ENCODE peak calls at places on chromosome 18, in eight cellular contexts. V is HFFc6; M is mesothelial cell of epicardium; D is foreskin keratinocyte; A is WTC11; Y is fibroblast of the aortic adventitia; F is CD4-positive, alpha-beta T cell; C is PC-9. R is an unnamed sample.

GRCh38 chr18:45251236-45251635 is 364.0 kb upstream of the SLC14A2 start:
- DNase-seq in V (no peak), M (no peak), D (no peak), A (no peak), Y (no peak), F (no peak), C (no peak), R (no peak)

GRCh38 chr18:28960146-28960545 is 783.2 kb upstream of the CDH2 start:
- DNase-seq in V (peak), M (no peak), D (peak), A (no peak), Y (peak), F (no peak), C (no peak), R (peak)

GRCh38 chr18:44033144-44033543 is 647.5 kb upstream of the SETBP1 start:
- DNase-seq in V (no peak), M (no peak), D (no peak), A (no peak), Y (no peak), F (no peak), C (no peak), R (no peak)

GRCh38 chr18:56388571-56388970 is 249.8 kb downstream of the TXNL1 start:
- DNase-seq in V (no peak), M (no peak), D (no peak), A (no peak), Y (no peak), F (no peak), C (no peak), R (no peak)

GRCh38 chr18:72107647-72108046 is 436.5 kb downstream of the CBLN2 start:
- DNase-seq in V (no peak), M (no peak), D (no peak), A (peak), Y (no peak), F (no peak), C (no peak), R (peak)

GRCh38 chr18:55338955-55339662 is 248.9 kb downstream of the TCF4 start:
- DNase-seq in V (no peak), M (no peak), D (no peak), A (no peak), Y (peak), F (no peak), C (no peak), R (peak)

GRCh38 chr18:2087877-2088673 is 483.2 kb downstream of the METTL4 start:
- DNase-seq in V (no peak), M (no peak), D (peak), A (no peak), Y (peak), F (no peak), C (no peak), R (peak)

GRCh38 chr18:48949051-48949605 is 1.6 kb downstream of the SMAD7 start:
- DNase-seq in V (no peak), M (no peak), D (no peak), A (no peak), Y (no peak), F (peak), C (peak), R (no peak)

DNA sequence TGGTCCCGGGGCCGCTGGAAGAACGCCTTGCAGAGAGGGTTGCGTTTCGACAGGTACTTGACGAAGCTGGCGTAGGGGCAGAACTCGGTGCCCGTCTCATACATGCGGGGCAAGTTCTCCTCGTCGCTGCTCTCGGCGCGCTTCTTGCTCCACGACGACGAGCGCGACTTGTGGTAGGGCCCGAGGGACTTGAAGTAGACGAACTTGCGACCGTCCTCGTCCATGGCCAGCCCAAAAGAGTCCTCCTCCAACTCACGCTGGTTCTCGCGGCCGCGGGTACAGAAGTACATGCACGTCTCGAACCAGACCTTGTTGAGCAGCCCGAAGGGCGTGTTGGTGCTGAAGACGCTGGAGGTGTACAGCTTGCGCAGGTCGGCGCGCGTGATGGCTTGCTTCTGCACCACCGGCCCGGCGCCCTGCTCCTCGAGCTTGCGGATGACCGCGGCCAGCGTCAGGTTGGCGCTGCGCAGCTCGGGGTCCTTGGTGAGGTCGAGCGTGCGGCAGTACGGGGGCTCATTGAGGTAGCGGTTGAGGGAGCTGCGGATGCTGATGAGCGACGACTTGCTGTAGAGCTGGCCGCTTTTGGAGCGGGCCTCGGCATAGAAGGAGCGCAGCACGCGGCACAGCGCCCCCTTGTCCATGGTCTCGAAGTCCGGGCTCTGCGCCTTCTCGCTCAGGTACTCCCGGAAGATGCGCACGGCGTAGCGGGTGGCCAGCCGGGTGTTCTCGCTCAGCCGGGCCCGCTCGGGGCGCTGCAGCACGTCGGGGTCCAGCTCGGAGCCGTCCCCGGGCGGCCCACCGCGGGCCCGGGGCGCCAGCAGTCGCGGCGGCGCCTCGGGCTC is 830 bp downstream of the KCTD1 start:
- DNase-seq in V (peak), M (peak), D (peak), A (peak), Y (peak), F (peak), C (no peak), R (peak)
- TF ChIP-seq CTCF in V (peak), M (peak), D (peak), A (no peak), Y (peak), F (no peak), C (no peak), R (peak)

GRCh38 chr18:26655614-26656400 is 107.5 kb upstream of the KCTD1 start:
- DNase-seq in V (peak), M (peak), D (peak), A (peak), Y (peak), F (no peak), C (peak), R (peak)
- TF ChIP-seq CTCF in V (peak), M (no peak), D (peak), A (no peak), Y (peak), F (no peak), C (no peak), R (peak)

GRCh38 chr18:4455113-4455811 is at the start of gene DLGAP1:
- DNase-seq in V (no peak), M (peak), D (peak), A (peak), Y (peak), F (no peak), C (no peak), R (peak)
- TF ChIP-seq CTCF in V (no peak), M (no peak), D (peak), A (no peak), Y (no peak), F (no peak), C (no peak), R (no peak)

DNA sequence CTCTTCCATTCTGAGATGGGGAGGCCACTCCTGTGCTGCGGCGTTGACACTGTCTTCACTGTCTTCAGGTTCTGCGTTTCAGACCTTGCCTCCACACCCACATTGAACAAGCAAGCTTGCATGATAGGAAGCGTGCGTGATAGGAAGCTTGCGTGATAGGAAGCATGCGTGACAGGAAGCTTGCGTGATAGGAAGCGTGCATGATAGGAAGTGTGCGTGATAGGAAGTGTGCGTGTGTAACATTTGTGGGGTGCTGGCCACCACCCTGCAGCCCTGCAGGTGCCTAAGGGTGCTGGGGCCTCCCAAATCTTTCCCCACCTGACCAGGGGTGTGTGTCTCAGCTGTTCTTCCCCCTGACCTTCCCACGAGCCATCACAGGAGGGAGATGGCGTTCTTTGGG is 25.3 kb downstream of the TSHZ1 start:
- DNase-seq in V (no peak), M (no peak), D (no peak), A (no peak), Y (no peak), F (no peak), C (no peak), R (no peak)
- TF ChIP-seq CTCF in V (no peak), M (no peak), D (no peak), A (no peak), Y (no peak), F (no peak), C (no peak), R (no peak)

DNA sequence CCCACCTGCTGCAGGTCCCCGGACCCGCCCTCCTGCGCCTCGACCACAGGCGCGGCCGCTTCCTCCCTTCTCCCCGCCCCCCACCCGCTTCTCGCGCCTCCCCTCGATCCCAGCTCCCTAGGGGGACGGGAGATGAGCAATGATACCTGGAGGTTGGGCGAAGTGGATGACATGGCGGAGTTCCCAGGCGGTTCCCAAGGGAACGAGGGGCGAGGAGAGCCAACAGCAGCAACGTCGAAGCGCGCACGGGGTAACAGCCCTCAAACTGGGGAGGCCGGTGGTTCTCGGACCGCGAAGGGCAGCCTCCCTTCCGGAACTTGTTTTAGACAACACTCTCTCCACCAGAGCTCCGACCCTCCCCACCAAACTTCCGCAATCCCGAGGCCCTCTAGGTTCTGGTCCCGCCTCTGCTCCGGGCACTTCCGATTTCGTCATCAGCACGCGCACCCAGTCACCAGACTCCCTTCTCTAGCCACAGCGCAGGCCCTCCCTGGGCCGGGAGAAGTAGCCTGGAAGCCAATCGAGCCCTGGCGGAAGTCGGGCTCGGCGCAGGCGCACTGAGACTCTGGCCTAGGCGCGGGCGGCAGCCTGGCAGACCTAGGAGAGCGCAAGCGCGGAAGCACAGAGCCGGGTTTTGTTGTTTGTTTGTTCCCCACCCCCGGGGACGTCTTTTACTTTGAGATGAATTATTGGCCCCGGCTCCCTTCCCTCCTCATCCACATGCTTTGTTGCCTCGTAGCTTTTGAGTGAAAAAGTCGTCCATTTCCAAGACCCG is at the start of gene VPS4B:
- DNase-seq in V (peak), M (peak), D (peak), A (peak), Y (peak), F (peak), C (peak), R (peak)
- TF ChIP-seq CTCF in V (no peak), M (no peak), D (no peak), A (no peak), Y (peak), F (no peak), C (no peak), R (no peak)

GRCh38 chr18:46458472-46458871 is 198.5 kb downstream of the LOXHD1 start:
- DNase-seq in V (no peak), M (no peak), D (no peak), A (no peak), Y (no peak), F (no peak), C (no peak), R (no peak)
- TF ChIP-seq CTCF in V (no peak), M (no peak), D (no peak), A (no peak), Y (no peak), F (no peak), C (no peak), R (no peak)

DNA sequence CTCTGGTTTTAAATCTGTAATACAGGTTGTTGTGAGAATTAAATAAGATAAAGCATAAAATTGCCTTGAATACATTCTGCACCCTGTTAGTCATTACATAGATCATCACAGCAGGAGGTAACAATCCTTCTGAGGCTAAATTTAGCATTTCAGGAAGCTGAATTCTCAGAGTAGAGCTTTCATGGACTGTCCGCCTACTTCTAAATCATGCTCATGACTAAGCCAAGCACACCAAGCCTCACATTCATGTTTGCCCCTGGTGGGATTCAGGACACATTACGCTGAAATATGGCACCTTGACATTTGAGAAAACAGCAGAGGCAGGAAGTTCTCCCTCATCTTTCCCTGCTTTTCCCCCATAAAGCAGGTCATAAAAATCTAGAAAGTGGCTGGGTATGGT is 16.6 kb upstream of the PIK3C3 start:
- DNase-seq in V (peak), M (no peak), D (peak), A (no peak), Y (peak), F (no peak), C (no peak), R (peak)
- TF ChIP-seq CTCF in V (peak), M (no peak), D (peak), A (no peak), Y (peak), F (no peak), C (no peak), R (peak)

GRCh38 chr18:35029770-35030169 is 11.4 kb upstream of the MAPRE2 start:
- DNase-seq in V (no peak), M (no peak), D (no peak), A (no peak), Y (no peak), F (no peak), C (no peak), R (peak)
- TF ChIP-seq CTCF in V (peak), M (no peak), D (no peak), A (no peak), Y (peak), F (peak), C (no peak), R (peak)

DNA sequence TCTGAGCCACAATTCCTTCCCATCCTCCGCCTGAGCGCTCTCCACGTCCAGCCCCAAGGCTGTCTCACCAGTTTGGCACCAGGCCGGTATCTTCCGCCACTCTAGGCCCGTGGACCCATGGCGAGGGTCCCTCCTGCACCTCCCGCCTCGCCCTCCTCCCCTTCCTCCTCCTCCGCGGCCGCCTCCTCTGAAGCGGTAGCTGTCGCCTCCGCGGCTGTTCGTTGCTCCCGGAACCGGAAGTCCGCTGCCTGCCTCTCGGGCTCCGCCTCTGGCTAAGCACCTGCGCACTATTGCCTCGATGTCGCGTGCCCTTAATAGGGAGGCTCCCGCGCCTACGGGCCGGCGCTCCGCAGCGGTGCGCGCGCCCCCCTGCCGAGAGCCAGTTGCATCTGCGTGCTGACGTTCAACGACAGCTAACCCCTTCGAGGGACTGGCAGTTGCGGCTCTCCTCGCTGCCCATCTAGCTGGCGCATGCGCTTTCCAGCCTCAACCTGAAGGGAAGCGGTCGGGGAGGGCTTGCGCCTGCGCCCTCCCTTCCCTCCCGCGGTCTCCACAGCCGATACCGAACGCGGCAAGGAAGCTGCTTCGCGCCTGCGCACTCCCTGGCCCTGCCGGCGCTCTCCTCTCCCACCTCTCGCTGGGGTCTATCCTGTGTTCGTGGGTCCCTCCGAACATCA is at the start of gene MBD1:
- DNase-seq in V (peak), M (peak), D (peak), A (peak), Y (peak), F (peak), C (peak), R (peak)
- TF ChIP-seq CTCF in V (peak), M (no peak), D (peak), A (no peak), Y (peak), F (no peak), C (no peak), R (peak)